ENCODE peak calls at places on chromosomes 6 and 20, in five cellular contexts. O is Calu3, L is activated T-helper 1 cell treated with Interleukin-2 at 50 U/mL for 16 hours, Q is GM10248, J is HS-5. T is an unnamed sample.

GRCh38 chr6:131657630-131658111 is 20.6 kb downstream of the ENPP3 start:
- DNase-seq in L (no peak), O (no peak), J (peak; percentile 84), Q (no peak), T (no peak)

GRCh38 chr6:165988306-165988756 is 179.3 kb downstream of the TBXT start:
- DNase-seq in Q (no peak), O (no peak), L (no peak), J (no peak), T (no peak)

GRCh38 chr20:57595041-57596030 is 24.9 kb downstream of the ZBP1 start:
- DNase-seq in Q (no peak), J (no peak), L (no peak), O (no peak), T (no peak)

GRCh38 chr20:35394271-35394670 is 17.5 kb downstream of the UQCC1 start:
- DNase-seq in J (no peak), O (no peak), Q (no peak), L (no peak), T (no peak)

GRCh38 chr6:137973201-137973600 is 106.1 kb downstream of the TNFAIP3 start:
- DNase-seq in L (no peak), J (no peak), Q (no peak), O (no peak), T (no peak)

GRCh38 chr20:50012282-50013263 is 29.8 kb downstream of the SNAI1 start:
- DNase-seq in Q (peak; percentile 54), L (no peak), J (no peak), O (no peak), T (peak; percentile 87)

GRCh38 chr6:30399390-30400058 is 54.6 kb downstream of the RPP21 start:
- DNase-seq in O (no peak), Q (no peak), J (no peak), L (no peak), T (no peak)

GRCh38 chr6:131062245-131063027 is 609 bp downstream of the EPB41L2 start:
- DNase-seq in L (no peak), O (no peak), Q (peak; percentile 27), J (no peak), T (peak; percentile 7)

GRCh38 chr6:48078092-48078491 is 32.9 kb downstream of the PTCHD4 start:
- DNase-seq in J (no peak), O (no peak), Q (no peak), L (no peak), T (no peak)